ENCODE peak calls at places on chromosomes 2 and 18, in ten cellular contexts. B, Z, A, Y, Q, K, N, P, W and M are unnamed samples. For H3K4me1 and H3K36me3, the result is how much of the 10 kb centered on the place peaks cover.

GRCh38 chr2:95760839-95761525 is 169.2 kb downstream of the TRIM43 start:
- DNase-seq in B (no peak), Z (no peak), A (no peak), Y (peak), Q (no peak), K (no peak), N (no peak), P (no peak), W (peak), M (no peak)

GRCh38 chr2:238100049-238100820 is at the start of gene ESPNL:
- DNase-seq in B (no peak), Z (no peak), A (no peak), Y (no peak), Q (no peak), K (no peak), N (no peak), P (no peak), W (no peak), M (no peak)

GRCh38 chr18:63823516-63824219 is 48.5 kb downstream of the SERPINB7 start:
- DNase-seq in B (peak), Z (peak), A (no peak), Y (no peak), Q (peak), K (peak), N (no peak), P (no peak), W (peak), M (no peak)

GRCh38 chr2:160533482-160533881 is 39.9 kb upstream of the RBMS1 start:
- DNase-seq in B (no peak), Z (no peak), A (no peak), Y (no peak), Q (no peak), K (no peak), N (no peak), P (no peak), W (no peak), M (no peak)

GRCh38 chr2:4745596-4745995 is 946.6 kb upstream of the SOX11 start:
- DNase-seq in B (no peak), Z (peak), A (no peak), Y (no peak), Q (no peak), K (peak), N (no peak), P (no peak), W (no peak), M (no peak)

GRCh38 chr2:101160454-101160853 is 9.3 kb upstream of the TBC1D8 start:
- DNase-seq in B (no peak), Z (peak), A (no peak), Y (peak), Q (no peak), K (no peak), N (no peak), P (no peak), W (no peak), M (no peak)

GRCh38 chr2:168220971-168221819 is 26.2 kb downstream of the STK39 start:
- DNase-seq in B (no peak), Z (no peak), A (no peak), Y (no peak), Q (no peak), K (no peak), N (no peak), P (no peak), W (no peak), M (no peak)

GRCh38 chr18:26540041-26540628 is 8.2 kb downstream of the KCTD1 start:
- DNase-seq in B (no peak), Z (no peak), A (no peak), Y (peak), Q (no peak), K (peak), N (no peak), P (no peak), W (no peak), M (no peak)

GRCh38 chr2:55164534-55165104 is 67.5 kb downstream of the CLHC1 start:
- DNase-seq in B (no peak), Z (no peak), A (no peak), Y (no peak), Q (no peak), K (no peak), N (no peak), P (no peak), W (no peak), M (no peak)

GRCh38 chr18:39190508-39190907 is 1624.9 kb upstream of the CELF4 start:
- DNase-seq in B (no peak), Z (no peak), A (no peak), Y (no peak), Q (no peak), K (peak), N (no peak), P (no peak), W (no peak), M (no peak)

GRCh38 chr2:234830853-234831252 is 121.0 kb upstream of the SH3BP4 start:
- DNase-seq in B (no peak), Z (no peak), A (no peak), Y (no peak), Q (no peak), K (no peak), N (no peak), P (no peak), W (no peak), M (no peak)

GRCh38 chr2:238380336-238380735 is 46.4 kb upstream of the ASB1 start:
- DNase-seq in B (no peak), Z (no peak), A (no peak), Y (no peak), Q (no peak), K (no peak), N (no peak), P (no peak), W (no peak), M (no peak)

GRCh38 chr2:25311866-25312575 is 29.7 kb downstream of the DNMT3A start:
- DNase-seq in B (no peak), Z (peak), A (no peak), Y (peak), Q (peak), K (peak), N (no peak), P (no peak), W (no peak), M (no peak)

GRCh38 chr18:72869786-72870185 is 2.0 kb upstream of the NETO1 start:
- DNase-seq in B (no peak), Z (no peak), A (no peak), Y (no peak), Q (no peak), K (peak), N (no peak), P (no peak), W (no peak), M (no peak)

GRCh38 chr2:136081582-136082210 is 36.3 kb downstream of the CXCR4 start:
- DNase-seq in B (no peak), Z (no peak), A (no peak), Y (no peak), Q (no peak), K (no peak), N (no peak), P (no peak), W (no peak), M (no peak)

GRCh38 chr18:13982136-13982535 is 66.8 kb upstream of the MC2R start:
- DNase-seq in B (no peak), Z (no peak), A (no peak), Y (no peak), Q (no peak), K (peak), N (no peak), P (no peak), W (no peak), M (no peak)

GRCh38 chr18:22337311-22337710 is 80.4 kb downstream of the CTAGE1 start:
- DNase-seq in B (no peak), Z (no peak), A (no peak), Y (no peak), Q (no peak), K (no peak), N (no peak), P (no peak), W (no peak), M (no peak)

GRCh38 chr18:51957001-51957400 is 383.0 kb upstream of the DCC start:
- DNase-seq in B (no peak), Z (no peak), A (no peak), Y (no peak), Q (no peak), K (peak), N (no peak), P (no peak), W (no peak), M (no peak)

GRCh38 chr18:22268641-22269128 is 99.3 kb downstream of the GATA6 start:
- DNase-seq in B (no peak), Z (no peak), A (no peak), Y (no peak), Q (no peak), K (no peak), N (peak), P (no peak), W (no peak), M (no peak)

GRCh38 chr2:21866316-21866715 is 742.5 kb downstream of the TDRD15 start:
- DNase-seq in B (no peak), Z (no peak), A (no peak), Y (no peak), Q (no peak), K (no peak), N (no peak), P (no peak), W (no peak), M (no peak)

GRCh38 chr2:20231632-20232031 is 6.7 kb upstream of the SDC1 start:
- DNase-seq in B (no peak), Z (no peak), A (no peak), Y (peak), Q (no peak), K (peak), N (peak), P (peak), W (peak), M (no peak)

GRCh38 chr2:853203-853870 is 97.3 kb upstream of the SNTG2 start:
- DNase-seq in B (no peak), Z (no peak), A (no peak), Y (no peak), Q (no peak), K (no peak), N (no peak), P (no peak), W (no peak), M (no peak)

GRCh38 chr2:205892141-205893064 is 193.6 kb downstream of the INO80D start:
- DNase-seq in B (no peak), Z (peak), A (peak), Y (no peak), Q (no peak), K (peak), N (no peak), P (no peak), W (no peak), M (no peak)

GRCh38 chr2:221476195-221476594 is 95.9 kb downstream of the EPHA4 start:
- DNase-seq in B (no peak), Z (no peak), A (no peak), Y (no peak), Q (no peak), K (no peak), N (no peak), P (no peak), W (no peak), M (no peak)

GRCh38 chr18:27143580-27144287 is 41.4 kb downstream of the CHST9 start:
- DNase-seq in B (no peak), Z (peak), A (no peak), Y (no peak), Q (peak), K (peak), N (peak), P (peak), W (no peak), M (no peak)

GRCh38 chr2:148989882-148990493 is 48.5 kb upstream of the LYPD6B start:
- DNase-seq in B (peak), Z (peak), A (peak), Y (peak), Q (no peak), K (peak), N (peak), P (peak), W (peak), M (no peak)

GRCh38 chr2:68832161-68832869 is 38.9 kb downstream of the BMP10 start:
- DNase-seq in B (peak), Z (peak), A (peak), Y (peak), Q (peak), K (no peak), N (peak), P (peak), W (no peak), M (no peak)

GRCh38 chr2:108778857-108779256 is 7.7 kb upstream of the CCDC138 start:
- DNase-seq in B (no peak), Z (no peak), A (no peak), Y (no peak), Q (no peak), K (no peak), N (no peak), P (no peak), W (no peak), M (no peak)

GRCh38 chr18:53687002-53687401 is 537.5 kb downstream of the MBD2 start:
- DNase-seq in B (no peak), Z (no peak), A (no peak), Y (no peak), Q (no peak), K (peak), N (no peak), P (no peak), W (no peak), M (no peak)

GRCh38 chr2:237201461-237202287 is 116.0 kb downstream of the COPS8 start:
- DNase-seq in B (no peak), Z (no peak), A (no peak), Y (peak), Q (no peak), K (no peak), N (peak), P (no peak), W (peak), M (no peak)

GRCh38 chr2:63814114-63814513 is 27.6 kb upstream of the UGP2 start:
- DNase-seq in B (no peak), Z (no peak), A (no peak), Y (no peak), Q (no peak), K (no peak), N (no peak), P (no peak), W (no peak), M (no peak)

GRCh38 chr2:84971799-84972790 is 1.1 kb downstream of the KCMF1 start:
- DNase-seq in B (peak), Z (peak), A (peak), Y (no peak), Q (peak), K (peak), N (peak), P (peak), W (no peak), M (no peak)

DNA sequence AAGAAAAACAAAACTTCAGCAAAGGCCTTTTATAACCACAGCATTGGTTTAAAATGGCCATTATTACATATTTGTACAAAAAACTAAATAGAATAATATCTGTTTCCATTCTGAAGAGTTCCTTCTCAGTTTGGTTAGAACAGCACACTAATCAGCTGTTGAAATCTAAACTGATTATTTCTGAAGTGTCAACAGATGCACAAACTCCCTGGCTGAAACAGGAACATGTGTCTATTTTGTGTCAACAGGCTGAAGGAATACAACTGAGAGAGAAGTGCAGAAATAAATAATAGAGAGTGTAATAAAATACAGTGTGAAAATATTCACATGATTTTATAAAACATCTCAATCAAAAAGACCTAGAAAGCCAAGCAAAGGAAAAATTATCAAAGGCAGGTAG is 29.7 kb downstream of the IKZF2 start:
- DNase-seq in B (no peak), Z (no peak), A (no peak), Y (no peak), Q (no peak), K (no peak), N (no peak), P (no peak), W (no peak), M (no peak)
- H3K4me1 ChIP-seq in B (under half), Z (under half), A (under half), Y (under half), Q (under half), K (under half), N (under half), P (under half), W (under half), M (under half)

GRCh38 chr2:46073540-46074018 is 223.6 kb upstream of the EPAS1 start:
- DNase-seq in B (no peak), Z (no peak), A (no peak), Y (peak), Q (no peak), K (no peak), N (peak), P (no peak), W (peak), M (no peak)

GRCh38 chr2:46074501-46074900 is 222.7 kb upstream of the EPAS1 start:
- DNase-seq in B (no peak), Z (no peak), A (no peak), Y (no peak), Q (no peak), K (no peak), N (no peak), P (no peak), W (no peak), M (no peak)

GRCh38 chr2:46076251-46076650 is 221.0 kb upstream of the EPAS1 start:
- DNase-seq in B (no peak), Z (no peak), A (no peak), Y (no peak), Q (no peak), K (no peak), N (no peak), P (no peak), W (no peak), M (no peak)

GRCh38 chr2:46077522-46078062 is 219.6 kb upstream of the EPAS1 start:
- DNase-seq in B (no peak), Z (no peak), A (no peak), Y (no peak), Q (no peak), K (no peak), N (no peak), P (no peak), W (no peak), M (no peak)

GRCh38 chr2:46075848-46076247 is 221.4 kb upstream of the EPAS1 start:
- DNase-seq in B (no peak), Z (no peak), A (no peak), Y (no peak), Q (no peak), K (no peak), N (no peak), P (no peak), W (no peak), M (no peak)
- TF ChIP-seq CTCF in B (no peak), Z (no peak), A (no peak), Y (no peak), Q (no peak), K (no peak), N (no peak), P (no peak), W (no peak), M (no peak)

GRCh38 chr2:74459377-74460118 is 1.3 kb downstream of the WBP1 start:
- DNase-seq in B (no peak), Z (no peak), A (no peak), Y (no peak), Q (no peak), K (no peak), N (no peak), P (no peak), W (no peak), M (no peak)
- H3K36me3 ChIP-seq in B (under half), Z (under half), A (under half), Y (under half), Q (under half), K (under half), N (under half), P (under half), W (under half), M (under half)

DNA sequence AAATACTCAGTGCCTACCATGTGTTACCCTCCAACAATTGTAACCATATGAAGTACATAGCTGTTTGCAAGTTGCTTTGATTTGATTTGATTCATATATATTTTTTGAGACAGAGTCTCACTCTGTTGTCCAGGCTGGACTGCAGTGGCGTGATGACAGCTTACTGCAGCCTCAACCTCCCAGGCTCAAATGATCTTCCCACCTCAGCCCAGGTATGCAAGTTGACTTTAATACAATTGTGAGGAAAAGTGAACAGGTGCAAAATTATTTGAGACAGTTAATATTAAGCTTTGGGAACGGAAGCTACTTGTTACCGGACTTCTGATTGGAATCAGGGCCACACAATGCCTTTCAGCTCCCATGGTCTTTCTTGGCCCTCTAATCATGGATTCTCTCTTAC is 1.3 kb upstream of the RPL37A start:
- DNase-seq in B (no peak), Z (no peak), A (no peak), Y (no peak), Q (no peak), K (no peak), N (no peak), P (no peak), W (no peak), M (no peak)
- H3K4me1 ChIP-seq in B (under half), Z (under half), A (under half), Y (under half), Q (under half), K (under half), N (under half), P (under half), W (under half), M (under half)

GRCh38 chr2:169397697-169398096 is 35.4 kb upstream of the LRP2 start:
- DNase-seq in B (no peak), Z (no peak), A (no peak), Y (no peak), Q (no peak), K (peak), N (peak), P (no peak), W (peak), M (no peak)
- TF ChIP-seq CTCF in B (peak), Z (peak), A (no peak), Y (peak), Q (peak), K (peak), N (peak), P (no peak), W (peak), M (no peak)

GRCh38 chr2:6957031-6957714 is 40.0 kb downstream of the RNF144A start:
- DNase-seq in B (no peak), Z (no peak), A (no peak), Y (no peak), Q (no peak), K (no peak), N (no peak), P (no peak), W (no peak), M (no peak)
- H3K36me3 ChIP-seq in B (under half), Z (under half), A (under half), Y (under half), Q (under half), K (under half), N (under half), P (under half), W (under half), M (under half)

GRCh38 chr18:48715651-48716354 is 177.0 kb downstream of the CTIF start:
- DNase-seq in B (peak), Z (no peak), A (no peak), Y (no peak), Q (no peak), K (no peak), N (no peak), P (no peak), W (no peak), M (no peak)

GRCh38 chr18:48714873-48715272 is 176.0 kb downstream of the CTIF start:
- DNase-seq in B (no peak), Z (no peak), A (no peak), Y (no peak), Q (no peak), K (peak), N (peak), P (no peak), W (no peak), M (no peak)

GRCh38 chr18:48711651-48712486 is 173.0 kb downstream of the CTIF start:
- DNase-seq in B (peak), Z (peak), A (peak), Y (no peak), Q (no peak), K (peak), N (peak), P (peak), W (peak), M (no peak)

GRCh38 chr18:48709371-48709770 is 170.5 kb downstream of the CTIF start:
- DNase-seq in B (no peak), Z (no peak), A (no peak), Y (no peak), Q (peak), K (peak), N (no peak), P (peak), W (no peak), M (no peak)

DNA sequence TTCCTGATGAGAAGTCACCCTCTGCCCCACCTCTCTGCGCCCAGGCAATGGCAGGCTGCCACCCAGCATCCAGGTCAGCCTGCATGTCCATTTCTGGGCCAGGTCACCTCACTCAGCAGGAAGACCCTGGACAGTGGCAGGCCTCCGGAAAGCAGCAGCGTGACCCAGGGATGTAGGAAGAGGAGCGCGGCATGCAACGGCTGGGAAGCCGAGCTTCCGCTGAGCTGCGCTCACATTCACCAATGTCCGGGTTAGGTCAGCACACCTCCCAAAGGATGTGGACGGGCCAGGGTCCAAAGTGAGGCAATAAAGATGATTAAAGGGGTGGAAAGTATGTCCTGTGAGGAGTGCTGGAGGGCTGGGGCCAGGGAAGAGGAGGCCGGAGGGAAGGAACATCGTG is 174.5 kb downstream of the CTIF start:
- DNase-seq in B (no peak), Z (peak), A (peak), Y (no peak), Q (peak), K (no peak), N (no peak), P (peak), W (no peak), M (no peak)
- H3K4me1 ChIP-seq in B (under half), Z (under half), A (under half), Y (under half), Q (half or more), K (under half), N (under half), P (half or more), W (under half), M (under half)